ENCODE peak calls at places on chromosome 18, in five cellular contexts. G is uterus, C is HCT116, O is breast epithelium, D is heart left ventricle. X is an unnamed sample.

GRCh38 chr18:62767321-62767720 is 52.0 kb downstream of the PHLPP1 start:
- DNase-seq in G (no peak), C (no peak), O (no peak), D (no peak), X (no peak)

GRCh38 chr18:10926565-10927194 is 222.7 kb downstream of the PIEZO2 start:
- DNase-seq in G (no peak), C (no peak), O (no peak), D (no peak), X (no peak)

GRCh38 chr18:59744271-59744721 is 47.1 kb upstream of the CCBE1 start:
- DNase-seq in G (no peak), C (no peak), O (no peak), D (no peak), X (no peak)

GRCh38 chr18:54983041-54983686 is 23.9 kb upstream of the CCDC68 start:
- DNase-seq in G (no peak), C (peak), O (no peak), D (no peak), X (no peak)

GRCh38 chr18:76378526-76379215 is 116.4 kb downstream of the ZNF516 start:
- DNase-seq in G (no peak), C (no peak), O (peak), D (no peak), X (no peak)

GRCh38 chr18:21305621-21306020 is 63.6 kb downstream of the GREB1L start:
- DNase-seq in G (no peak), C (no peak), O (no peak), D (no peak), X (no peak)

GRCh38 chr18:71899707-71900483 is 644.2 kb downstream of the CBLN2 start:
- DNase-seq in G (no peak), C (no peak), O (no peak), D (no peak), X (no peak)

GRCh38 chr18:54767094-54767493 is 61.2 kb upstream of the RAB27B start:
- DNase-seq in G (no peak), C (no peak), O (no peak), D (no peak), X (no peak)

GRCh38 chr18:44723973-44724778 is 43.5 kb downstream of the SETBP1 start:
- DNase-seq in G (no peak), C (no peak), O (no peak), D (no peak), X (no peak)

GRCh38 chr18:12394428-12394827 is 13.3 kb upstream of the PRELID3A start:
- DNase-seq in G (no peak), C (no peak), O (no peak), D (no peak), X (no peak)

GRCh38 chr18:76410033-76410432 is 85.0 kb downstream of the ZNF516 start:
- DNase-seq in G (no peak), C (no peak), O (no peak), D (no peak), X (no peak)

GRCh38 chr18:40249390-40250080 is 1705.5 kb upstream of the PIK3C3 start:
- DNase-seq in G (no peak), C (no peak), O (no peak), D (no peak), X (no peak)

GRCh38 chr18:63683152-63683551 is 19.6 kb upstream of the SERPINB11 start:
- DNase-seq in G (no peak), C (no peak), O (no peak), D (no peak), X (no peak)

GRCh38 chr18:74896390-74896991 is 298.8 kb downstream of the ZNF407 start:
- DNase-seq in G (no peak), C (peak), O (no peak), D (peak), X (no peak)

GRCh38 chr18:48165104-48165866 is 234.8 kb upstream of the SMAD2 start:
- DNase-seq in G (no peak), C (no peak), O (no peak), D (no peak), X (no peak)

GRCh38 chr18:57561728-57562423 is 24.6 kb downstream of the FECH start:
- DNase-seq in G (no peak), C (peak), O (no peak), D (no peak), X (no peak)

GRCh38 chr18:33839452-33840225 is 261.6 kb downstream of the ASXL3 start:
- DNase-seq in G (no peak), C (peak), O (no peak), D (no peak), X (no peak)

GRCh38 chr18:9684901-9685738 is 23.0 kb upstream of the RAB31 start:
- DNase-seq in G (no peak), C (no peak), O (no peak), D (peak), X (no peak)

GRCh38 chr18:5295981-5296705 is 617 bp upstream of the ZBTB14 start:
- DNase-seq in G (peak), C (peak), O (peak), D (peak), X (peak)
- TF ChIP-seq POLR2A in G (no peak), C (no peak), O (no peak), D (no peak), X (peak)

GRCh38 chr18:28684746-28685145 is 507.8 kb upstream of the CDH2 start:
- DNase-seq in G (no peak), C (no peak), O (no peak), D (no peak), X (no peak)

GRCh38 chr18:28682912-28683311 is 506.0 kb upstream of the CDH2 start:
- DNase-seq in G (no peak), C (no peak), O (no peak), D (no peak), X (no peak)
- TF ChIP-seq POLR2A in G (no peak), C (no peak), O (no peak), D (no peak), X (no peak)

GRCh38 chr18:79678665-79679551 is 695 bp upstream of the CTDP1 start:
- DNase-seq in G (peak), C (peak), O (peak), D (peak), X (peak)
- TF ChIP-seq POLR2A in G (no peak), C (peak), O (peak), D (no peak), X (no peak)

GRCh38 chr18:50074404-50074803 is 120.5 kb downstream of the MYO5B start:
- DNase-seq in G (no peak), C (no peak), O (no peak), D (no peak), X (no peak)

GRCh38 chr18:50075772-50076171 is 119.2 kb downstream of the MYO5B start:
- DNase-seq in G (no peak), C (no peak), O (no peak), D (no peak), X (no peak)

GRCh38 chr18:50079571-50080295 is 115.2 kb downstream of the MYO5B start:
- DNase-seq in G (no peak), C (no peak), O (peak), D (peak), X (no peak)

GRCh38 chr18:50073319-50073718 is 121.6 kb downstream of the MYO5B start:
- DNase-seq in G (no peak), C (no peak), O (no peak), D (no peak), X (no peak)

GRCh38 chr18:50076245-50076644 is 118.7 kb downstream of the MYO5B start:
- DNase-seq in G (no peak), C (no peak), O (no peak), D (no peak), X (no peak)
- TF ChIP-seq POLR2A in G (no peak), C (no peak), O (no peak), D (no peak), X (no peak)

GRCh38 chr18:3012306-3012919 is 531 bp downstream of the LPIN2 start:
- DNase-seq in G (peak), C (no peak), O (peak), D (peak), X (peak)
- TF ChIP-seq POLR2A in G (no peak), C (no peak), O (no peak), D (no peak), X (no peak)

GRCh38 chr18:813405-814071 is 1.5 kb upstream of the YES1 start:
- DNase-seq in G (no peak), C (no peak), O (no peak), D (no peak), X (no peak)

GRCh38 chr18:812123-812672 is at the start of gene YES1:
- DNase-seq in G (peak), C (peak), O (peak), D (peak), X (peak)

GRCh38 chr18:811192-812122 is 585 bp downstream of the YES1 start:
- DNase-seq in G (peak), C (no peak), O (peak), D (peak), X (no peak)

GRCh38 chr18:814300-815084 is 2.5 kb upstream of the YES1 start:
- DNase-seq in G (no peak), C (no peak), O (no peak), D (no peak), X (no peak)

DNA sequence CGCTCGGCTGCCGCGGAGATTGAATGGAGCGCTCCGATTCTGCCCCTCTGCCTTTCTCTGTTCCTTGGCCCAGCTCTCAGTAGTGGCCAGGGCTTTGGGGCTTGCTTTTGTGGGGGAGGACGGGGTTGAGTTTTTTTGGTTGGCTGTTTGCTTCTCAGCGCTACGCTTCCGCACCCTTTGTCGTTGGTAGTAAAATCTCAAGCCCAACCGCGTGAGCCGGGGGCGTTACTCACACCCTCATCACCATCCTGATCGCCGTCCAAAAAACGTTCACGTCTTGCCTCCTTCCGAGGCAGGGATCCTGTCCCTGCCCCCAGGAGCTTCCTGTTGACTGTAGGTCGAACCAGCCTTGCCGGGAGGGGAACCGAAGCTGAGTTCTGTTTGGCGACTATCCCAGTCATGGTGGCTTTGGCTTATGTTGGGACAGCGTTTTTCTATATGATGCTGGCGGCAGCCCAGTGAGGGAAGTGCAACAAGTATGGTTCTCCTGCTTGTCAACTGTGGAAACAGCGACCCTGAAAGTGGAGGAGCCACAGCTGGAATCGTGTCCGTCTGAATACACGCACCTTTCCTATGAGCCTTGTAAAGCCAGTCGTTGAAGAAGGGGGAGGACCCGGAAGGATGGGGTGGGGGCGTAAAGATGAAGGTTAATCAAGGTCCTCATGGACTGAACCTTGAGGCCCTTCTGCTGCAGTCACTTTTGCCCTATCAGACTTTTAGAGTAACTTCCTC is 797 bp upstream of the YES1 start:
- DNase-seq in G (peak), C (peak), O (peak), D (peak), X (peak)
- TF ChIP-seq POLR2A in G (peak), C (no peak), O (no peak), D (no peak), X (no peak)

GRCh38 chr18:56278643-56279042 is 359.7 kb downstream of the TXNL1 start:
- DNase-seq in G (no peak), C (no peak), O (no peak), D (no peak), X (no peak)

GRCh38 chr18:56283346-56283745 is 355.0 kb downstream of the TXNL1 start:
- DNase-seq in G (no peak), C (no peak), O (no peak), D (no peak), X (no peak)

GRCh38 chr18:56285387-56286055 is 352.9 kb downstream of the TXNL1 start:
- DNase-seq in G (no peak), C (no peak), O (no peak), D (no peak), X (no peak)

GRCh38 chr18:56284319-56284718 is 354.1 kb downstream of the TXNL1 start:
- DNase-seq in G (no peak), C (no peak), O (no peak), D (no peak), X (no peak)

DNA sequence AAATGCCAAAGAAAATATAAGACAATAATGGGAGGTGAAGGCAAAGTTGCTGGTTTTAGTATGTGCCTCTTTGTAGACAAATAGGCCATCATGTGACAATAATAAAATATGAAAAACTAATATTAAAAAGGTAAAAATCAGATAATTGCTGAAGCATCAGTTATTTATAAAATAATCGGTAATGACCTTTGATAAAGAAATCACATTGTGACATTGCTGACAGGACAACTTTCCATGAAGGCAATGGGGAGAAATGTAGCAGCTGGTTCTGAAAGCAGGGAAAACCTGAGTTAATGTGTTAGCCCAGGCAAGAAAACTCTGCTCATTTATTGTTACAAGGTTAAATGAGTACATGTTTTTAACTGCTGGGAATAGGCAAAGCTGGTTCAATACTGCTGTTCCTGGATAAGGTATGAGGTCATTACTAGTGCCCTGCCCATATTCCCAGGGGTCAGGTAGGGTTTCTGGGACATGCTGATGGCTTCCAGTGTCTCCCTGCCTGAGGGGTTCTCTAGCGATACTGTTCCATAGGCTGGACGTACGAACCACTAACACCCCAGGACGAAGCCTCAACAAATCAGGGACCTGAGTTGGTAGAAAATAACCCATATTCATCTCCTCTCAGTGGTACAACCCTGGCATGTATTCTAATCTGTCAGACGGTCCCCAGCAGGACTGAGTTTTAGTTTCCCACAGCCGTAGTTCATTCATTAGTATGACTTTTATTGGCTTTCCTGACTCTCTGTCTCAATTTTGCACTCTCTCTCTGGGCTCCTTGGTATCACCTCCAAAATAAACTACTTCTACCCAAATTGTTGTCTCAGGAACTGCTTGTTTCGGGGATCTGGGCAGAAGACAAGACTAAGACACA is 355.9 kb downstream of the TXNL1 start:
- DNase-seq in G (no peak), C (no peak), O (no peak), D (no peak), X (no peak)
- TF ChIP-seq POLR2A in G (no peak), C (no peak), O (no peak), D (no peak), X (no peak)